ENCODE peak calls at places on chromosomes 11 and 22, in six cellular contexts. B is A549, U is cardiac muscle cell, E is heart left ventricle, D is fibroblast of lung, Y is endodermal cell. S is an unnamed sample. For H3K4me1, the result is how much of the 10 kb centered on the place peaks cover.

GRCh38 chr11:115684135-115684534 is 179.9 kb upstream of the CADM1 start:
- DNase-seq in E (no peak), U (no peak), B (no peak), Y (no peak), D (no peak), S (no peak)

GRCh38 chr11:57597461-57597892 is at the start of gene SERPING1:
- DNase-seq in B (no peak), Y (peak), D (no peak), U (peak), E (peak), S (peak)

GRCh38 chr11:90997241-90997640 is 774.4 kb upstream of the CHORDC1 start:
- DNase-seq in Y (no peak), U (no peak), D (no peak), E (no peak), B (no peak), S (no peak)

GRCh38 chr11:74288161-74288560 is 23.3 kb downstream of the P4HA3 start:
- DNase-seq in Y (no peak), E (no peak), U (peak), B (peak), D (peak), S (no peak)

GRCh38 chr11:36469881-36470802 is 39.9 kb downstream of the TRAF6 start:
- DNase-seq in Y (no peak), U (peak), D (peak), B (no peak), E (no peak), S (no peak)

GRCh38 chr22:24465566-24465965 is 29.6 kb upstream of the UPB1 start:
- DNase-seq in E (no peak), Y (peak), U (peak), B (peak), D (peak), S (no peak)

GRCh38 chr11:101127348-101127698 is 2.3 kb downstream of the PGR start:
- DNase-seq in Y (peak), E (peak), U (no peak), B (no peak), D (no peak), S (peak)

GRCh38 chr11:65459552-65459951 is 37.0 kb downstream of the NEAT1 start:
- DNase-seq in B (no peak), U (no peak), D (no peak), Y (peak), E (no peak), S (peak)

GRCh38 chr11:109612481-109612880 is 190.5 kb downstream of the C11orf87 start:
- DNase-seq in U (no peak), E (no peak), B (no peak), D (no peak), Y (no peak), S (no peak)

GRCh38 chr11:34523053-34523452 is 9.5 kb upstream of the ELF5 start:
- DNase-seq in D (no peak), U (no peak), E (no peak), Y (no peak), B (no peak), S (no peak)

GRCh38 chr11:132373405-132374141 is 1003.2 kb downstream of the NTM start:
- DNase-seq in U (no peak), B (no peak), D (no peak), Y (no peak), E (no peak), S (no peak)

GRCh38 chr22:43878831-43879550 is 12.8 kb downstream of the PNPLA5 start:
- DNase-seq in U (no peak), E (no peak), D (no peak), B (no peak), Y (peak), S (peak)

GRCh38 chr11:16925495-16926065 is 88.6 kb downstream of the PLEKHA7 start:
- DNase-seq in B (peak), E (peak), Y (peak), D (peak), U (peak), S (peak)

GRCh38 chr11:57622263-57622662 is 24.8 kb downstream of the SERPING1 start:
- DNase-seq in U (no peak), D (no peak), Y (no peak), B (no peak), E (no peak), S (no peak)

GRCh38 chr11:46438211-46438610 is 46.6 kb upstream of the CHRM4 start:
- DNase-seq in B (no peak), E (no peak), Y (no peak), D (no peak), U (no peak), S (no peak)

GRCh38 chr22:27670701-27671412 is 130.7 kb downstream of the MN1 start:
- DNase-seq in B (no peak), Y (peak), D (no peak), U (peak), E (no peak), S (peak)

GRCh38 chr22:47813661-47814060 is 1051.2 kb downstream of the TBC1D22A start:
- DNase-seq in D (no peak), U (no peak), E (no peak), Y (peak), B (no peak), S (no peak)

GRCh38 chr11:86070435-86071056 is 1.7 kb upstream of the PICALM start:
- DNase-seq in Y (no peak), E (no peak), B (no peak), U (no peak), D (peak), S (no peak)

GRCh38 chr11:70377645-70378044 is 20.7 kb upstream of the CTTN start:
- DNase-seq in B (no peak), U (no peak), E (no peak), Y (no peak), D (no peak), S (no peak)

GRCh38 chr11:130077671-130078468 is 8.2 kb downstream of the APLP2 start:
- DNase-seq in B (no peak), Y (no peak), E (no peak), D (no peak), U (no peak), S (no peak)

GRCh38 chr22:18032455-18033101 is 8.2 kb upstream of the MICAL3 start:
- DNase-seq in D (peak), U (peak), B (peak), Y (no peak), E (no peak), S (no peak)

DNA sequence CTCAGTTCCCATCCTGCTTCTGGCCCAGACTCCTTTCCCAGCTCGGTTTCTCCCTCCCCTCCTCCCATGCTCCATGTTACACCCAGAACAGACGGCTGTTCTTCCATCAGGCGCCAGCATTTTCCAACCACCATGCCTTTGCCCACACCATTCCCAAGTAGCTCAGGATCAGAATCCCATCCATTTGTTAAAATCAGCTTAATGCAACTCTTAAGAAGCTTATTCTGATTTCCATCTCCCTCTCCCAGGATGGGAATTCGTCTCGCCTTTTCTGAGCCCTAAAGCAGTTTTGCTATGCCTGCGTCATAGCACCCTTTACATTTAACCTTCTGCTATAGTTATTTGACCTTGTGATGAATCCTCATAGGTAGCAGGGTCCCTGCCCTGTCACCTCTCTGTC is 110.7 kb downstream of the MICAL2 start:
- DNase-seq in Y (no peak), U (no peak), D (no peak), E (no peak), B (no peak), S (no peak)
- H3K4me1 ChIP-seq in Y (under half), U (under half), D (under half), E (under half), B (under half), S (under half)

GRCh38 chr11:47500121-47500520 is 51.2 kb upstream of the RAPSN start:
- DNase-seq in U (no peak), Y (no peak), D (no peak), E (no peak), B (no peak), S (no peak)

GRCh38 chr11:47498149-47498548 is 49.2 kb upstream of the RAPSN start:
- DNase-seq in D (no peak), U (no peak), E (no peak), B (no peak), Y (no peak), S (no peak)

GRCh38 chr11:47499160-47499559 is 50.2 kb upstream of the RAPSN start:
- DNase-seq in U (no peak), E (no peak), D (no peak), B (no peak), Y (no peak), S (no peak)

GRCh38 chr11:47499614-47500013 is 50.7 kb upstream of the RAPSN start:
- DNase-seq in U (no peak), E (no peak), D (no peak), Y (no peak), B (no peak), S (no peak)

DNA sequence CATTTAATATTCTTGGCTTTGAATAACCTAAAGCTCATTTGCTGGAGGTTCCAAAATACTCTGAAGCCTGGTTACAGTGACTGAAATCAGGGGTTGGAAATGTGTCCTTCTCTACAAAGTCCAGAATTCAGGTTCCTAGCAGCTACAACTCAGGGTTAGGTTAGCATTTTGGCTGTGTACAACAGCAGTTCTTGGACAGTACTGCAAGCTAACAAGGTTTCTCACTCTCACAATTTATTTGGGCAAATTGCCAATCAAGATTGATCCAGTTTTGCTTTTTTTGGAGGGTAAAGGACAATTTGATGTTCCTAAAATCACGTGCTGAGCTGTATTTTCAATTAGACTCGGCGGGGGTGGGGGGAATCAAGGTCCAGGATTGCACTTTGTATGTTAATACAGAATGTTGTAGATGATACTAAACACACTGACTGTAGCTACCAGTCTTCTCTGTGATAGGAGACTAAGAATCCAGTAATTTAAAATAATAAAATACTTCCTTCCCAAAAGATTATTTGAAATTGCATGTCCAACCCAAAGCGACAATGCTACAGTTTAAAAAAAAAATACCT is 49.7 kb upstream of the RAPSN start:
- DNase-seq in Y (no peak), U (no peak), D (no peak), E (no peak), B (no peak), S (no peak)
- H3K4me1 ChIP-seq in Y (under half), U (half or more), D (under half), E (under half), B (under half), S (under half)

GRCh38 chr22:38715176-38715764 is 9.5 kb downstream of the GTPBP1 start:
- DNase-seq in B (no peak), Y (no peak), U (no peak), E (no peak), D (no peak), S (no peak)
- H3K4me1 ChIP-seq in B (under half), Y (under half), U (under half), E (under half), D (under half), S (under half)

DNA sequence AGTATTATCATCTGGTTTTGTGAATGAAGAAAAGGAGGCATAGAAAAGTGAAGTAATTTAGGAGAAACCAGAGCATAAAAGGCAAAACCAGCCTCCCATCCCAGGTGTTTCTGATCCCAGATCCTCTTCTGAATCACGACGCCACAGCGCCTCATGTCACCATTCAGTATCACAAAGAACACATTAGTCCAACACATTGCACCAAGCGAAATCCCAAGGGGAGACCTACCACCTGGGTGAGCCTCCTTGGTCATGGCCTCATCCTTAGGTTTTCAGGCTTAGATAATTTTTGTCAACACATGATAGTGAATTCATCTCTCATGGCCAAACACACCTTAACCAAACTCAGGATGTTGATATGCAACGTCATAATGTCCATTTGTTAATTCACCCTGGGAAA is 181.5 kb upstream of the SORL1-AS1 start:
- DNase-seq in B (no peak), D (no peak), U (no peak), E (no peak), Y (no peak), S (no peak)
- H3K4me1 ChIP-seq in B (under half), D (under half), U (under half), E (under half), Y (under half), S (under half)

DNA sequence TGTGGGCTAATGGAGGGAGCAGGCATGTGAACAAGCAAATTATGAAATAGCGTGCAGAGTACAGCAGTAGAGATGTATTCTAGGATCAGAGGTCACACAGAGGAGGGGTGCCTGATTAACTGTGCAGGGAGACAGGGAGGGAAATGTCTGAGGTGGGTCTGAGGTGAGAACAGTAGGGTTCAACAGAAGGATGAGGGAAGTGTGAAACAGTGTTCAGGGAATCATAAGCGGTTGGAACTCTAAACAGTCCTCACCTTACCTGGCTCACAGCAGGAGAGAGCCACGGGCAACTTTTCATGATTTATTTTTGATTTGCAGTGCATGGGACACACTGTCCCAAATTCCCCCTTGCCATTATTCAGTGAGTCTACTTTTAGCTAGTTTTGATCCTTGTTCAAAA is 90.5 kb downstream of the PIWIL4 start:
- DNase-seq in U (no peak), B (no peak), E (no peak), D (no peak), Y (peak), S (no peak)
- H3K4me1 ChIP-seq in U (under half), B (under half), E (under half), D (under half), Y (under half), S (under half)

GRCh38 chr11:32899423-32899822 is 6.8 kb downstream of the QSER1 start:
- DNase-seq in U (no peak), B (no peak), E (no peak), D (no peak), Y (no peak), S (no peak)
- H3K4me1 ChIP-seq in U (under half), B (under half), E (under half), D (under half), Y (under half), S (under half)

S was measured in aorta.